ENCODE peak calls at places on chromosomes 11 and 22, in seven cellular contexts. W is EL; G is NCI-H446; I is naive thymus-derived CD4-positive, alpha-beta T cell; H is A549; T is activated CD4-positive, alpha-beta T cell treated with anti-CD3 and anti-CD28 coated beads, Interleukin-2, amount 10 ng/mL, durations not matched to agents 7 days and 5 days; M is Ammon's horn. S is an unnamed sample.

GRCh38 chr11:18329196-18329870 is 7.0 kb downstream of the GTF2H1 start:
- DNase-seq in W (no peak), G (no peak), I (no peak), H (peak), T (no peak), M (no peak), S (no peak)

GRCh38 chr22:37334859-37335818 is 52.8 kb downstream of the CYTH4 start:
- DNase-seq in W (no peak), G (no peak), I (no peak), H (peak), T (no peak), M (no peak), S (no peak)

GRCh38 chr11:29956076-29956556 is 60.7 kb downstream of the KCNA4 start:
- DNase-seq in W (no peak), G (no peak), I (no peak), H (no peak), T (no peak), M (no peak), S (no peak)

GRCh38 chr11:47186076-47186936 is at the start of gene PACSIN3:
- DNase-seq in W (peak), G (no peak), I (no peak), H (peak), T (peak), M (no peak), S (peak)

GRCh38 chr11:73872746-73873412 is 3.8 kb downstream of the COA4 start:
- DNase-seq in W (no peak), G (no peak), I (no peak), H (no peak), T (no peak), M (no peak), S (no peak)

GRCh38 chr11:76206327-76207081 is at the start of gene WNT11:
- DNase-seq in W (peak), G (no peak), I (no peak), H (peak), T (no peak), M (no peak), S (no peak)

GRCh38 chr11:113387605-113388211 is at the start of gene ANKK1:
- DNase-seq in W (no peak), G (no peak), I (no peak), H (no peak), T (no peak), M (no peak), S (no peak)

GRCh38 chr22:49518436-49518970 is 309.2 kb downstream of the BRD1 start:
- DNase-seq in W (no peak), G (no peak), I (no peak), H (no peak), T (no peak), M (no peak), S (no peak)

GRCh38 chr22:50184004-50184461 is 1.7 kb upstream of the TRABD start:
- DNase-seq in W (peak), G (no peak), I (no peak), H (peak), T (no peak), M (peak), S (peak)

GRCh38 chr22:47775686-47776085 is 1013.2 kb downstream of the TBC1D22A start:
- DNase-seq in W (no peak), G (no peak), I (no peak), H (no peak), T (no peak), M (no peak), S (peak)

GRCh38 chr11:38723361-38723760 is 2125.3 kb upstream of the RAG2 start:
- DNase-seq in W (no peak), G (no peak), I (no peak), H (no peak), T (no peak), M (no peak), S (no peak)

GRCh38 chr11:62980133-62980760 is 4.5 kb downstream of the SLC22A6 start:
- DNase-seq in W (no peak), G (no peak), I (no peak), H (no peak), T (no peak), M (no peak), S (no peak)

GRCh38 chr11:33624082-33624481 is 76.5 kb downstream of the C11orf91 start:
- DNase-seq in W (no peak), G (peak), I (no peak), H (no peak), T (no peak), M (no peak), S (no peak)

GRCh38 chr11:112172362-112172994 is 2.8 kb upstream of the BCO2 start:
- DNase-seq in W (peak), G (no peak), I (no peak), H (no peak), T (no peak), M (no peak), S (no peak)

GRCh38 chr11:95339554-95339953 is 108.6 kb upstream of the SESN3 start:
- DNase-seq in W (no peak), G (no peak), I (no peak), H (no peak), T (no peak), M (no peak), S (no peak)

GRCh38 chr11:82995754-82996398 is 75.8 kb downstream of the RAB30 start:
- DNase-seq in W (peak), G (no peak), I (no peak), H (no peak), T (no peak), M (no peak), S (no peak)

GRCh38 chr11:100719809-100720221 is 32.7 kb downstream of the ARHGAP42 start:
- DNase-seq in W (peak), G (peak), I (no peak), H (peak), T (no peak), M (peak), S (peak)

GRCh38 chr22:24542641-24543040 is 12.3 kb downstream of the GUCD1 start:
- DNase-seq in W (no peak), G (no peak), I (no peak), H (no peak), T (no peak), M (peak), S (no peak)

GRCh38 chr22:47901911-47902310 is 1139.5 kb downstream of the TBC1D22A start:
- DNase-seq in W (no peak), G (no peak), I (no peak), H (no peak), T (no peak), M (no peak), S (no peak)

GRCh38 chr22:27170491-27170890 is 513.1 kb downstream of the MIAT start:
- DNase-seq in W (peak), G (no peak), I (no peak), H (peak), T (no peak), M (no peak), S (no peak)

GRCh38 chr22:20396639-20397038 is 2.7 kb downstream of the ZNF74 start:
- DNase-seq in W (no peak), G (no peak), I (no peak), H (no peak), T (no peak), M (no peak), S (no peak)

GRCh38 chr11:95517453-95517852 is 272.1 kb downstream of the FAM76B start:
- DNase-seq in W (no peak), G (no peak), I (no peak), H (no peak), T (no peak), M (no peak), S (no peak)

GRCh38 chr11:76321820-76322524 is 59.0 kb downstream of the THAP12 start:
- DNase-seq in W (no peak), G (no peak), I (no peak), H (no peak), T (no peak), M (no peak), S (no peak)

GRCh38 chr11:2529173-2529572 is 84.4 kb downstream of the KCNQ1 start:
- DNase-seq in W (no peak), G (no peak), I (no peak), H (no peak), T (no peak), M (no peak), S (no peak)

GRCh38 chr22:45904236-45904635 is 72.7 kb downstream of the WNT7B start:
- DNase-seq in W (no peak), G (no peak), I (no peak), H (no peak), T (no peak), M (no peak), S (no peak)

GRCh38 chr11:19595499-19595839 is 117.2 kb upstream of the NAV2 start:
- DNase-seq in W (no peak), G (no peak), I (no peak), H (no peak), T (no peak), M (no peak), S (no peak)

GRCh38 chr11:112506852-112507251 is 246.2 kb upstream of the PLET1 start:
- DNase-seq in W (no peak), G (no peak), I (no peak), H (no peak), T (no peak), M (no peak), S (no peak)

GRCh38 chr11:1825039-1825740 is 9.6 kb upstream of the SYT8 start:
- DNase-seq in W (no peak), G (no peak), I (no peak), H (peak), T (no peak), M (no peak), S (no peak)

GRCh38 chr22:20131856-20132685 is 467 bp downstream of the ZDHHC8 start:
- DNase-seq in W (no peak), G (no peak), I (no peak), H (no peak), T (peak), M (peak), S (no peak)

GRCh38 chr22:20437253-20438065 is at the start of gene SCARF2:
- DNase-seq in W (peak), G (no peak), I (no peak), H (no peak), T (no peak), M (no peak), S (no peak)

GRCh38 chr22:46079861-46080821 is 70.2 kb upstream of the PPARA start:
- DNase-seq in W (peak), G (no peak), I (no peak), H (peak), T (no peak), M (peak), S (peak)